ENCODE peak calls at places on chromosomes 7 and 10, in five cellular contexts. A is HepG2, W is A549, C is GM12878, K is K562. T is an unnamed sample.

GRCh38 chr7:117372073-117372472 is 49.2 kb upstream of the WNT2 start:
- DNase-seq in C (no peak), K (no peak), A (no peak), W (no peak), T (no peak)

GRCh38 chr7:139772115-139772514 is 5.7 kb downstream of the HIPK2 start:
- DNase-seq in A (peak; percentile 65), W (no peak), C (no peak), K (no peak), T (no peak)

GRCh38 chr7:97179454-97180104 is 62.1 kb downstream of the SDHAF3 start:
- DNase-seq in A (peak; percentile 70), C (peak; percentile 8), K (peak; percentile 80), W (peak; percentile 46), T (peak; percentile 73)

GRCh38 chr7:139982927-139983925 is 79.5 kb downstream of the PARP12 start:
- DNase-seq in C (no peak), W (no peak), K (no peak), A (no peak), T (no peak)

GRCh38 chr7:113339661-113340060 is 221.3 kb upstream of the SMIM30 start:
- DNase-seq in W (no peak), C (no peak), K (no peak), A (no peak), T (no peak)

GRCh38 chr10:43044444-43045245 is 32.2 kb upstream of the RET start:
- DNase-seq in C (no peak), W (no peak), K (no peak), A (no peak), T (no peak)

GRCh38 chr7:88226886-88227516 is 7.2 kb upstream of the SRI start:
- DNase-seq in W (peak; percentile 76), K (no peak), C (no peak), A (peak; percentile 90), T (no peak)

GRCh38 chr7:42494722-42495121 is 257.7 kb upstream of the GLI3 start:
- DNase-seq in W (no peak), C (no peak), K (no peak), A (no peak), T (no peak)

GRCh38 chr10:8731415-8732110 is 677.1 kb downstream of the GATA3 start:
- DNase-seq in W (no peak), C (no peak), A (no peak), K (no peak), T (peak; percentile 16)

GRCh38 chr10:45809829-45810228 is 37.5 kb downstream of the AGAP4 start:
- DNase-seq in A (no peak), W (no peak), C (no peak), K (peak; percentile 17), T (peak; percentile 21)

GRCh38 chr10:10223129-10223528 is 794.5 kb upstream of the CELF2 start:
- DNase-seq in K (no peak), A (no peak), W (no peak), C (no peak), T (no peak)

GRCh38 chr7:151381333-151382078 is 28.3 kb downstream of the WDR86 start:
- DNase-seq in C (no peak), A (no peak), W (no peak), K (no peak), T (peak; percentile 85)

GRCh38 chr7:157307534-157307838 is 29.3 kb upstream of the DNAJB6 start:
- DNase-seq in C (no peak), A (no peak), W (no peak), K (no peak), T (no peak)

GRCh38 chr10:68106656-68107055 is 2.6 kb upstream of the MYPN start:
- DNase-seq in K (no peak), C (no peak), W (no peak), A (no peak), T (no peak)

DNA sequence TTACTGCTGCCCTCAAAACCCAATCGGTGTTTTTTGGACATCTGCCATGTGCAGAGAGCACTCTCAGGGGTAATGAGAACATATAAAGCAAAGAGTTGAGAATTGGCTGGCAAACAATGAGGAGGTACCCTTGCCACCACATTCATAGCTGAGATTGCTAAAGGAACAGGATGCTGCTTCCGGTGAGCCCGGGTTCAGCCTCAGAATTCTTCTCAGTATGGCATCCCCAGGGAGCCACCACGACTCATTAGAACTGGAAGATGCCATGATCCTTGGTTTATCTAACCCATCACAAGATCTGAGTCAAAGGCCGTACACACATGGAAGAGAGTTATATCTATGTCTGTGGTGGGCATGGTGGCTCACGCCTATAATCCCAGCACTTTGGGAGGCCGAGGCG is 174.4 kb downstream of the ARID5B start:
- DNase-seq in W (no peak), C (no peak), A (no peak), K (no peak), T (no peak)
- TF ChIP-seq REST in W (no peak), C (no peak), A (no peak), K (no peak), T (no peak)

DNA sequence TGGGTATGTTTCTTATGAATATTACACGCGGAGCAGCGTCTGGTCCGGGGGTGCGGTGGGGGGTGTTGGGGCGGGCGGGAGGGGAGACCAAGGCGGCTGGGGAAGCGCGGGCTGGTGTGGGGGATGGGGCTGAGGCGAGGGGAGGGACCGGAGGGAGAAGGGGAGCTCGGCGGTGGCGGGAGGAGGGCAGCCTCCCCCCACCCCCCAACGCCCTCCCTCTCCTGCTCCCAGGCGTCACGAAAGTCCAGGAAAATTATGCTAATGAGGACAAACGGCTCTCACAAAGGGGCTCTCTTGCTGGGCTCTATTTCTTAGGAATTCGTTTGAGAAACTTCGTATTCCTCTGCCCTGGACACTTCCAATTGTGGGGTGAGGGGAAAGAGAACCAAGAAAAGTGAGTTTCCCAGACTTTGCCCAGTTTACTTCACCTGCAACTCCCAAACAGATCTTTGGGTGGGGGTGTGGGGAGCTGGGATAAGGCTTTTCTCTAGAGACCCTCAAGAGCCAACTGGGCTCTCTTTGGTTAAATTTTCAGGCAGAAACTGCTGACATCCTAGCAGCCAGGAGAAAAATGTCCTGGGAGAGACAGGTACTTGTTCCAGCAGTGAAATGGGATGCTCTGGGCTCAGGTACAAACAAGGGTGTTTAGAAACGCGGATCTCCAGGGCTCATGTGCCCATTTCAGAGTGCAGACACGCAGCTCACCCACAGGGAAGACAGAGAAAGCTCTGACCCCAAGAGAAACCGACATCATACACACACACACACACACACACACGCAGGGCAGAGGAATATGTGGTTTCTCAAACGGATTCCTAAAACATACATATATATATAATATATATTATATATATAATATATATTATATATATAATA is 11.7 kb upstream of the HOXA2 start:
- DNase-seq in W (peak; percentile 73), C (no peak), K (no peak), A (no peak), T (peak; percentile 41)
- TF ChIP-seq JUNB in W (no peak), C (no peak), K (no peak), A (no peak), T (no peak)

GRCh38 chr7:54811925-54812264 is 52.9 kb upstream of the SEC61G start:
- DNase-seq in K (no peak), W (no peak), C (no peak), A (no peak), T (no peak)
- TF ChIP-seq REST in K (no peak), W (no peak), C (no peak), A (no peak), T (no peak)

DNA sequence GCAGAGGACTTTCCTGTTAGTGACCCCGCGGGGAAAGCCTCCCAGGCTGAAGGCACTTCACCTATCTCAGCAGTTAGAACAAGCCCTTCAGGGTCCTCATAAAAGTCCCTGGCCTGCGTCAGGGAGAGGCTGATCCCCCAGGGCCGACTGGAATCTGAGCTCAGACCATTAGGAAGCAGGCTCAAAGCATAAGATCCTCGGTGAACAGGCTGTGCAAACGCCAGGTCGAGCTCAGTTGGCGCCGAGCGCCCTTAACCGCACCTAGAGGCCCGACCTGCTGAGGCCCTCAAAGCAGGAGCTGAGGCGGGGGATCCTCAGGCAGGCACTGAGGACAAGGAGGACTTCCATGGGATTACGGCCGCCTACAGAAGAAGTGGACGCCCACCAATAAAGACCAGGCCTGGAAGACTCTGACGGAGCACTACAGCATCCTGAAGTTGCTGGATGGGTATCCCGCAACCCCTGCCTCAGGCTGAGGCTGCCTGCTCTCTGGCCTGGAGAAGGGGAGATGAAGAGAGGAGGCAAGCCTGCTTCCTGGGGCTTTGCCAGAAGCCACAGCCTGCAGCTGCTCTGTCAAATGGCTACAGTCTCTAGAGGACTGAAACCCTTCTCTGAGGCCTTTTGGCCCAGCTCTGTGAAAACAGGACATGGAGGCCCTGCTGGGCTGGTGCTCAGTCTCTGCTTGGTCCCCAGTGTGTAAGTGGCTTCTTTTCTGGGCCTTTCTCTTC is 29.9 kb downstream of the LIPJ start:
- DNase-seq in W (no peak), K (no peak), A (no peak), C (no peak), T (no peak)
- TF ChIP-seq JUNB in W (no peak), K (no peak), A (no peak), C (no peak), T (no peak)

GRCh38 chr10:15245530-15245929 is 77.0 kb upstream of the NMT2 start:
- DNase-seq in C (no peak), W (no peak), A (peak; percentile 20), K (peak; percentile 71), T (peak; percentile 55)
- TF ChIP-seq REST in C (no peak), W (no peak), A (no peak), K (no peak), T (no peak)

GRCh38 chr7:143382791-143383641 is 1.9 kb downstream of the ZYX start:
- DNase-seq in A (no peak), W (no peak), C (no peak), K (no peak), T (no peak)

GRCh38 chr7:143380264-143380645 is 890 bp upstream of the ZYX start:
- DNase-seq in K (peak; percentile 94), C (peak; percentile 46), A (peak; percentile 61), W (peak; percentile 89), T (peak; percentile 92)

GRCh38 chr7:143380646-143381426 is at the start of gene ZYX:
- DNase-seq in K (peak; percentile 98), C (peak; percentile 39), W (peak; percentile 92), A (peak; percentile 84), T (peak; percentile 96)

GRCh38 chr7:143382126-143382790 is 1.1 kb downstream of the ZYX start:
- DNase-seq in K (peak; percentile 27), W (no peak), C (no peak), A (no peak), T (no peak)

GRCh38 chr7:143381427-143382125 is 431 bp downstream of the ZYX start:
- DNase-seq in C (no peak), K (peak; percentile 47), A (no peak), W (no peak), T (no peak)
- TF ChIP-seq JUNB in C (no peak), K (no peak), A (no peak), W (no peak), T (no peak)

T was measured in GM23338.